ENCODE peak calls at places on chromosomes 4 and X, in ten cellular contexts. One of them, this sample, is unnamed.

GRCh38 chrX:63747331-63747730 is 37.7 kb downstream of the ARHGEF9 start:
- DNase-seq in NCI-H2029 treated with DMSO at 0.1 percent for 48 hours: no peak
- DNase-seq in occipital lobe: no peak
- DNase-seq in memory B cell: no peak
- DNase-seq in NCI-H1092 treated with DMSO at 0.1 percent for 48 hours: no peak
- DNase-seq in stimulated activated CD4-positive, alpha-beta T cell treated with anti-CD3 and anti-CD28 coated beads, TNF-alpha, amount 100 ng/mL, for 24 hours: no peak
- DNase-seq in Peyer's patch: no peak
- DNase-seq in brain microvascular endothelial cell: peak
- DNase-seq in HFFc6: peak
- DNase-seq in upper lobe of right lung: no peak
- DNase-seq in this sample: no peak

GRCh38 chr4:122857160-122857559 is 30.5 kb downstream of the FGF2 start:
- DNase-seq in NCI-H2029 treated with DMSO at 0.1 percent for 48 hours: no peak
- DNase-seq in Peyer's patch: no peak
- DNase-seq in HFFc6: no peak
- DNase-seq in brain microvascular endothelial cell: no peak
- DNase-seq in occipital lobe: no peak
- DNase-seq in NCI-H1092 treated with DMSO at 0.1 percent for 48 hours: no peak
- DNase-seq in stimulated activated CD4-positive, alpha-beta T cell treated with anti-CD3 and anti-CD28 coated beads, TNF-alpha, amount 100 ng/mL, for 24 hours: no peak
- DNase-seq in upper lobe of right lung: no peak
- DNase-seq in memory B cell: no peak
- DNase-seq in this sample: peak

GRCh38 chr4:8255698-8256441 is 13.7 kb upstream of the HTRA3 start:
- DNase-seq in memory B cell: no peak
- DNase-seq in stimulated activated CD4-positive, alpha-beta T cell treated with anti-CD3 and anti-CD28 coated beads, TNF-alpha, amount 100 ng/mL, for 24 hours: no peak
- DNase-seq in brain microvascular endothelial cell: peak
- DNase-seq in NCI-H1092 treated with DMSO at 0.1 percent for 48 hours: no peak
- DNase-seq in Peyer's patch: no peak
- DNase-seq in HFFc6: no peak
- DNase-seq in occipital lobe: no peak
- DNase-seq in NCI-H2029 treated with DMSO at 0.1 percent for 48 hours: no peak
- DNase-seq in upper lobe of right lung: no peak
- DNase-seq in this sample: no peak

GRCh38 chr4:99087887-99088484 is 602 bp downstream of the ADH5 start:
- DNase-seq in HFFc6: peak
- DNase-seq in NCI-H1092 treated with DMSO at 0.1 percent for 48 hours: peak
- DNase-seq in Peyer's patch: peak
- DNase-seq in NCI-H2029 treated with DMSO at 0.1 percent for 48 hours: no peak
- DNase-seq in upper lobe of right lung: peak
- DNase-seq in stimulated activated CD4-positive, alpha-beta T cell treated with anti-CD3 and anti-CD28 coated beads, TNF-alpha, amount 100 ng/mL, for 24 hours: no peak
- DNase-seq in brain microvascular endothelial cell: peak
- DNase-seq in occipital lobe: peak
- DNase-seq in memory B cell: no peak
- DNase-seq in this sample: peak

GRCh38 chr4:2672700-2673099 is 83.4 kb downstream of the TNIP2 start:
- DNase-seq in upper lobe of right lung: no peak
- DNase-seq in stimulated activated CD4-positive, alpha-beta T cell treated with anti-CD3 and anti-CD28 coated beads, TNF-alpha, amount 100 ng/mL, for 24 hours: no peak
- DNase-seq in memory B cell: no peak
- DNase-seq in occipital lobe: no peak
- DNase-seq in NCI-H1092 treated with DMSO at 0.1 percent for 48 hours: no peak
- DNase-seq in Peyer's patch: no peak
- DNase-seq in brain microvascular endothelial cell: no peak
- DNase-seq in HFFc6: no peak
- DNase-seq in NCI-H2029 treated with DMSO at 0.1 percent for 48 hours: peak
- DNase-seq in this sample: no peak

GRCh38 chr4:72301759-72302158 is 267.3 kb downstream of the ADAMTS3 start:
- DNase-seq in upper lobe of right lung: no peak
- DNase-seq in HFFc6: no peak
- DNase-seq in Peyer's patch: no peak
- DNase-seq in occipital lobe: no peak
- DNase-seq in brain microvascular endothelial cell: no peak
- DNase-seq in stimulated activated CD4-positive, alpha-beta T cell treated with anti-CD3 and anti-CD28 coated beads, TNF-alpha, amount 100 ng/mL, for 24 hours: no peak
- DNase-seq in NCI-H1092 treated with DMSO at 0.1 percent for 48 hours: no peak
- DNase-seq in memory B cell: no peak
- DNase-seq in NCI-H2029 treated with DMSO at 0.1 percent for 48 hours: no peak
- DNase-seq in this sample: no peak

GRCh38 chr4:74123065-74123728 is 24.2 kb upstream of the CXCL2 start:
- DNase-seq in stimulated activated CD4-positive, alpha-beta T cell treated with anti-CD3 and anti-CD28 coated beads, TNF-alpha, amount 100 ng/mL, for 24 hours: no peak
- DNase-seq in NCI-H2029 treated with DMSO at 0.1 percent for 48 hours: peak
- DNase-seq in occipital lobe: no peak
- DNase-seq in brain microvascular endothelial cell: peak
- DNase-seq in memory B cell: no peak
- DNase-seq in NCI-H1092 treated with DMSO at 0.1 percent for 48 hours: peak
- DNase-seq in Peyer's patch: no peak
- DNase-seq in upper lobe of right lung: no peak
- DNase-seq in HFFc6: no peak
- DNase-seq in this sample: no peak

GRCh38 chrX:12970691-12971202 is 4.2 kb upstream of the TMSB4X start:
- DNase-seq in HFFc6: no peak
- DNase-seq in Peyer's patch: peak
- DNase-seq in NCI-H1092 treated with DMSO at 0.1 percent for 48 hours: peak
- DNase-seq in memory B cell: no peak
- DNase-seq in occipital lobe: peak
- DNase-seq in NCI-H2029 treated with DMSO at 0.1 percent for 48 hours: no peak
- DNase-seq in upper lobe of right lung: no peak
- DNase-seq in stimulated activated CD4-positive, alpha-beta T cell treated with anti-CD3 and anti-CD28 coated beads, TNF-alpha, amount 100 ng/mL, for 24 hours: no peak
- DNase-seq in brain microvascular endothelial cell: no peak
- DNase-seq in this sample: peak

GRCh38 chrX:3549442-3549875 is 164.0 kb downstream of the PRKX start:
- DNase-seq in NCI-H2029 treated with DMSO at 0.1 percent for 48 hours: no peak
- DNase-seq in brain microvascular endothelial cell: peak
- DNase-seq in NCI-H1092 treated with DMSO at 0.1 percent for 48 hours: peak
- DNase-seq in memory B cell: no peak
- DNase-seq in stimulated activated CD4-positive, alpha-beta T cell treated with anti-CD3 and anti-CD28 coated beads, TNF-alpha, amount 100 ng/mL, for 24 hours: no peak
- DNase-seq in upper lobe of right lung: no peak
- DNase-seq in occipital lobe: peak
- DNase-seq in HFFc6: peak
- DNase-seq in Peyer's patch: no peak
- DNase-seq in this sample: no peak

GRCh38 chr4:138051157-138051556 is 191.0 kb downstream of the SLC7A11 start:
- DNase-seq in Peyer's patch: no peak
- DNase-seq in upper lobe of right lung: no peak
- DNase-seq in HFFc6: peak
- DNase-seq in brain microvascular endothelial cell: peak
- DNase-seq in NCI-H1092 treated with DMSO at 0.1 percent for 48 hours: no peak
- DNase-seq in NCI-H2029 treated with DMSO at 0.1 percent for 48 hours: no peak
- DNase-seq in stimulated activated CD4-positive, alpha-beta T cell treated with anti-CD3 and anti-CD28 coated beads, TNF-alpha, amount 100 ng/mL, for 24 hours: no peak
- DNase-seq in occipital lobe: no peak
- DNase-seq in memory B cell: no peak
- DNase-seq in this sample: no peak

GRCh38 chrX:24259544-24260240 is 54.2 kb downstream of the SUPT20HL2 start:
- DNase-seq in HFFc6: peak
- DNase-seq in Peyer's patch: no peak
- DNase-seq in upper lobe of right lung: no peak
- DNase-seq in occipital lobe: no peak
- DNase-seq in stimulated activated CD4-positive, alpha-beta T cell treated with anti-CD3 and anti-CD28 coated beads, TNF-alpha, amount 100 ng/mL, for 24 hours: peak
- DNase-seq in memory B cell: no peak
- DNase-seq in NCI-H2029 treated with DMSO at 0.1 percent for 48 hours: peak
- DNase-seq in brain microvascular endothelial cell: peak
- DNase-seq in NCI-H1092 treated with DMSO at 0.1 percent for 48 hours: peak
- DNase-seq in this sample: peak

GRCh38 chr4:7381221-7381889 is 53.4 kb downstream of the PSAPL1 start:
- DNase-seq in memory B cell: no peak
- DNase-seq in NCI-H1092 treated with DMSO at 0.1 percent for 48 hours: no peak
- DNase-seq in brain microvascular endothelial cell: no peak
- DNase-seq in stimulated activated CD4-positive, alpha-beta T cell treated with anti-CD3 and anti-CD28 coated beads, TNF-alpha, amount 100 ng/mL, for 24 hours: no peak
- DNase-seq in NCI-H2029 treated with DMSO at 0.1 percent for 48 hours: no peak
- DNase-seq in occipital lobe: no peak
- DNase-seq in HFFc6: peak
- DNase-seq in upper lobe of right lung: peak
- DNase-seq in Peyer's patch: no peak
- DNase-seq in this sample: no peak

GRCh38 chr4:60216752-60217151 is 983.4 kb upstream of the ADGRL3 start:
- DNase-seq in HFFc6: no peak
- DNase-seq in NCI-H2029 treated with DMSO at 0.1 percent for 48 hours: no peak
- DNase-seq in stimulated activated CD4-positive, alpha-beta T cell treated with anti-CD3 and anti-CD28 coated beads, TNF-alpha, amount 100 ng/mL, for 24 hours: no peak
- DNase-seq in upper lobe of right lung: no peak
- DNase-seq in Peyer's patch: no peak
- DNase-seq in memory B cell: no peak
- DNase-seq in occipital lobe: no peak
- DNase-seq in brain microvascular endothelial cell: peak
- DNase-seq in NCI-H1092 treated with DMSO at 0.1 percent for 48 hours: no peak
- DNase-seq in this sample: no peak

GRCh38 chr4:144647095-144647959 is 1.4 kb downstream of the HHIP start:
- DNase-seq in occipital lobe: no peak
- DNase-seq in stimulated activated CD4-positive, alpha-beta T cell treated with anti-CD3 and anti-CD28 coated beads, TNF-alpha, amount 100 ng/mL, for 24 hours: no peak
- DNase-seq in Peyer's patch: no peak
- DNase-seq in brain microvascular endothelial cell: peak
- DNase-seq in NCI-H1092 treated with DMSO at 0.1 percent for 48 hours: no peak
- DNase-seq in memory B cell: no peak
- DNase-seq in NCI-H2029 treated with DMSO at 0.1 percent for 48 hours: no peak
- DNase-seq in upper lobe of right lung: no peak
- DNase-seq in HFFc6: no peak
- DNase-seq in this sample: peak

GRCh38 chr4:155674669-155675071 is 8.0 kb downstream of the GUCY1A1 start:
- DNase-seq in memory B cell: no peak
- DNase-seq in Peyer's patch: no peak
- DNase-seq in occipital lobe: no peak
- DNase-seq in NCI-H2029 treated with DMSO at 0.1 percent for 48 hours: no peak
- DNase-seq in upper lobe of right lung: no peak
- DNase-seq in HFFc6: no peak
- DNase-seq in stimulated activated CD4-positive, alpha-beta T cell treated with anti-CD3 and anti-CD28 coated beads, TNF-alpha, amount 100 ng/mL, for 24 hours: no peak
- DNase-seq in NCI-H1092 treated with DMSO at 0.1 percent for 48 hours: no peak
- DNase-seq in brain microvascular endothelial cell: no peak
- DNase-seq in this sample: no peak

GRCh38 chrX:19888419-19888879 is 1.0 kb upstream of the SH3KBP1 start:
- DNase-seq in HFFc6: peak
- DNase-seq in NCI-H1092 treated with DMSO at 0.1 percent for 48 hours: peak
- DNase-seq in memory B cell: no peak
- DNase-seq in occipital lobe: no peak
- DNase-seq in NCI-H2029 treated with DMSO at 0.1 percent for 48 hours: peak
- DNase-seq in brain microvascular endothelial cell: peak
- DNase-seq in stimulated activated CD4-positive, alpha-beta T cell treated with anti-CD3 and anti-CD28 coated beads, TNF-alpha, amount 100 ng/mL, for 24 hours: no peak
- DNase-seq in upper lobe of right lung: no peak
- DNase-seq in Peyer's patch: no peak
- DNase-seq in this sample: peak

GRCh38 chr4:2378408-2378807 is 40.0 kb downstream of the ZFYVE28 start:
- DNase-seq in brain microvascular endothelial cell: no peak
- DNase-seq in NCI-H1092 treated with DMSO at 0.1 percent for 48 hours: no peak
- DNase-seq in occipital lobe: no peak
- DNase-seq in upper lobe of right lung: no peak
- DNase-seq in memory B cell: no peak
- DNase-seq in HFFc6: no peak
- DNase-seq in stimulated activated CD4-positive, alpha-beta T cell treated with anti-CD3 and anti-CD28 coated beads, TNF-alpha, amount 100 ng/mL, for 24 hours: no peak
- DNase-seq in NCI-H2029 treated with DMSO at 0.1 percent for 48 hours: no peak
- DNase-seq in Peyer's patch: no peak
- DNase-seq in this sample: no peak

GRCh38 chr4:61094854-61095598 is 105.1 kb upstream of the ADGRL3 start:
- DNase-seq in stimulated activated CD4-positive, alpha-beta T cell treated with anti-CD3 and anti-CD28 coated beads, TNF-alpha, amount 100 ng/mL, for 24 hours: no peak
- DNase-seq in upper lobe of right lung: no peak
- DNase-seq in memory B cell: no peak
- DNase-seq in occipital lobe: no peak
- DNase-seq in HFFc6: no peak
- DNase-seq in NCI-H1092 treated with DMSO at 0.1 percent for 48 hours: no peak
- DNase-seq in NCI-H2029 treated with DMSO at 0.1 percent for 48 hours: no peak
- DNase-seq in Peyer's patch: no peak
- DNase-seq in brain microvascular endothelial cell: no peak
- DNase-seq in this sample: no peak

GRCh38 chr4:9825049-9825448 is 43.6 kb downstream of the DRD5 start:
- DNase-seq in stimulated activated CD4-positive, alpha-beta T cell treated with anti-CD3 and anti-CD28 coated beads, TNF-alpha, amount 100 ng/mL, for 24 hours: no peak
- DNase-seq in HFFc6: no peak
- DNase-seq in NCI-H2029 treated with DMSO at 0.1 percent for 48 hours: no peak
- DNase-seq in memory B cell: no peak
- DNase-seq in occipital lobe: no peak
- DNase-seq in Peyer's patch: no peak
- DNase-seq in upper lobe of right lung: no peak
- DNase-seq in NCI-H1092 treated with DMSO at 0.1 percent for 48 hours: no peak
- DNase-seq in brain microvascular endothelial cell: no peak
- DNase-seq in this sample: no peak

GRCh38 chr4:31613946-31614623 is 893.9 kb downstream of the PCDH7 start:
- DNase-seq in HFFc6: no peak
- DNase-seq in NCI-H2029 treated with DMSO at 0.1 percent for 48 hours: no peak
- DNase-seq in occipital lobe: no peak
- DNase-seq in stimulated activated CD4-positive, alpha-beta T cell treated with anti-CD3 and anti-CD28 coated beads, TNF-alpha, amount 100 ng/mL, for 24 hours: no peak
- DNase-seq in brain microvascular endothelial cell: no peak
- DNase-seq in upper lobe of right lung: no peak
- DNase-seq in Peyer's patch: no peak
- DNase-seq in memory B cell: no peak
- DNase-seq in NCI-H1092 treated with DMSO at 0.1 percent for 48 hours: peak
- DNase-seq in this sample: peak

GRCh38 chrX:154443479-154443910 is 446 bp upstream of the FAM50A start:
- DNase-seq in Peyer's patch: no peak
- DNase-seq in occipital lobe: no peak
- DNase-seq in NCI-H1092 treated with DMSO at 0.1 percent for 48 hours: no peak
- DNase-seq in NCI-H2029 treated with DMSO at 0.1 percent for 48 hours: no peak
- DNase-seq in upper lobe of right lung: no peak
- DNase-seq in brain microvascular endothelial cell: no peak
- DNase-seq in memory B cell: no peak
- DNase-seq in HFFc6: no peak
- DNase-seq in stimulated activated CD4-positive, alpha-beta T cell treated with anti-CD3 and anti-CD28 coated beads, TNF-alpha, amount 100 ng/mL, for 24 hours: no peak
- DNase-seq in this sample: peak

GRCh38 chr4:164866817-164867490 is 10.0 kb upstream of the APELA start:
- DNase-seq in Peyer's patch: no peak
- DNase-seq in upper lobe of right lung: no peak
- DNase-seq in stimulated activated CD4-positive, alpha-beta T cell treated with anti-CD3 and anti-CD28 coated beads, TNF-alpha, amount 100 ng/mL, for 24 hours: no peak
- DNase-seq in NCI-H2029 treated with DMSO at 0.1 percent for 48 hours: no peak
- DNase-seq in occipital lobe: no peak
- DNase-seq in memory B cell: no peak
- DNase-seq in brain microvascular endothelial cell: no peak
- DNase-seq in HFFc6: no peak
- DNase-seq in NCI-H1092 treated with DMSO at 0.1 percent for 48 hours: no peak
- DNase-seq in this sample: peak

GRCh38 chr4:42018451-42018850 is 28.1 kb downstream of the SLC30A9 start:
- DNase-seq in upper lobe of right lung: no peak
- DNase-seq in Peyer's patch: no peak
- DNase-seq in NCI-H1092 treated with DMSO at 0.1 percent for 48 hours: no peak
- DNase-seq in stimulated activated CD4-positive, alpha-beta T cell treated with anti-CD3 and anti-CD28 coated beads, TNF-alpha, amount 100 ng/mL, for 24 hours: no peak
- DNase-seq in NCI-H2029 treated with DMSO at 0.1 percent for 48 hours: no peak
- DNase-seq in occipital lobe: no peak
- DNase-seq in brain microvascular endothelial cell: no peak
- DNase-seq in memory B cell: no peak
- DNase-seq in HFFc6: no peak
- DNase-seq in this sample: peak

GRCh38 chr4:119103263-119103662 is 32.4 kb upstream of the MYOZ2 start:
- DNase-seq in NCI-H2029 treated with DMSO at 0.1 percent for 48 hours: no peak
- DNase-seq in stimulated activated CD4-positive, alpha-beta T cell treated with anti-CD3 and anti-CD28 coated beads, TNF-alpha, amount 100 ng/mL, for 24 hours: no peak
- DNase-seq in NCI-H1092 treated with DMSO at 0.1 percent for 48 hours: no peak
- DNase-seq in upper lobe of right lung: no peak
- DNase-seq in brain microvascular endothelial cell: peak
- DNase-seq in HFFc6: peak
- DNase-seq in memory B cell: no peak
- DNase-seq in occipital lobe: no peak
- DNase-seq in Peyer's patch: no peak
- DNase-seq in this sample: no peak

GRCh38 chrX:13396887-13397286 is 77.0 kb upstream of the ATXN3L start:
- DNase-seq in stimulated activated CD4-positive, alpha-beta T cell treated with anti-CD3 and anti-CD28 coated beads, TNF-alpha, amount 100 ng/mL, for 24 hours: no peak
- DNase-seq in upper lobe of right lung: no peak
- DNase-seq in NCI-H1092 treated with DMSO at 0.1 percent for 48 hours: no peak
- DNase-seq in HFFc6: peak
- DNase-seq in NCI-H2029 treated with DMSO at 0.1 percent for 48 hours: no peak
- DNase-seq in Peyer's patch: no peak
- DNase-seq in memory B cell: no peak
- DNase-seq in brain microvascular endothelial cell: no peak
- DNase-seq in occipital lobe: no peak
- DNase-seq in this sample: no peak

GRCh38 chrX:132395059-132395458 is 93.8 kb downstream of the MBNL3 start:
- DNase-seq in occipital lobe: no peak
- DNase-seq in stimulated activated CD4-positive, alpha-beta T cell treated with anti-CD3 and anti-CD28 coated beads, TNF-alpha, amount 100 ng/mL, for 24 hours: no peak
- DNase-seq in NCI-H2029 treated with DMSO at 0.1 percent for 48 hours: no peak
- DNase-seq in upper lobe of right lung: no peak
- DNase-seq in brain microvascular endothelial cell: no peak
- DNase-seq in Peyer's patch: no peak
- DNase-seq in NCI-H1092 treated with DMSO at 0.1 percent for 48 hours: no peak
- DNase-seq in memory B cell: no peak
- DNase-seq in HFFc6: no peak
- DNase-seq in this sample: peak

GRCh38 chr4:160375746-160376452 is 1273.0 kb downstream of the RAPGEF2 start:
- DNase-seq in HFFc6: no peak
- DNase-seq in stimulated activated CD4-positive, alpha-beta T cell treated with anti-CD3 and anti-CD28 coated beads, TNF-alpha, amount 100 ng/mL, for 24 hours: no peak
- DNase-seq in upper lobe of right lung: no peak
- DNase-seq in occipital lobe: no peak
- DNase-seq in memory B cell: no peak
- DNase-seq in NCI-H1092 treated with DMSO at 0.1 percent for 48 hours: no peak
- DNase-seq in brain microvascular endothelial cell: peak
- DNase-seq in NCI-H2029 treated with DMSO at 0.1 percent for 48 hours: no peak
- DNase-seq in Peyer's patch: no peak
- DNase-seq in this sample: no peak

GRCh38 chrX:124239911-124240310 is 92.5 kb upstream of the TEX13D start:
- DNase-seq in stimulated activated CD4-positive, alpha-beta T cell treated with anti-CD3 and anti-CD28 coated beads, TNF-alpha, amount 100 ng/mL, for 24 hours: peak
- DNase-seq in memory B cell: no peak
- DNase-seq in brain microvascular endothelial cell: no peak
- DNase-seq in occipital lobe: no peak
- DNase-seq in NCI-H1092 treated with DMSO at 0.1 percent for 48 hours: no peak
- DNase-seq in upper lobe of right lung: no peak
- DNase-seq in NCI-H2029 treated with DMSO at 0.1 percent for 48 hours: no peak
- DNase-seq in HFFc6: no peak
- DNase-seq in Peyer's patch: no peak
- DNase-seq in this sample: no peak